ENCODE peak calls at places on chromosome 1, in seven cellular contexts. One of them, this sample, is unnamed.

GRCh38 chr1:15448877-15449462 is 7.6 kb upstream of the CELA2A start:
- DNase-seq in iris pigment epithelial cell: no peak
- DNase-seq in progenitor cell of endocrine pancreas: no peak
- DNase-seq in neural progenitor cell: no peak
- DNase-seq in stimulated activated CD8-positive, alpha-beta memory T cell treated with anti-CD3 and anti-CD28 coated beads, Interleukin-15, amount 100 ng/mL, for 4 hours: no peak
- DNase-seq in HS-5: no peak
- DNase-seq in right cardiac atrium: no peak
- DNase-seq in this sample: no peak

GRCh38 chr1:22132517-22133235 is 10.2 kb downstream of the WNT4 start:
- DNase-seq in HS-5: peak
- DNase-seq in neural progenitor cell: no peak
- DNase-seq in right cardiac atrium: peak
- DNase-seq in progenitor cell of endocrine pancreas: no peak
- DNase-seq in stimulated activated CD8-positive, alpha-beta memory T cell treated with anti-CD3 and anti-CD28 coated beads, Interleukin-15, amount 100 ng/mL, for 4 hours: no peak
- DNase-seq in iris pigment epithelial cell: peak
- DNase-seq in this sample: no peak

GRCh38 chr1:201351617-201352016 is 25.9 kb downstream of the TNNT2 start:
- DNase-seq in iris pigment epithelial cell: no peak
- DNase-seq in neural progenitor cell: no peak
- DNase-seq in progenitor cell of endocrine pancreas: no peak
- DNase-seq in HS-5: no peak
- DNase-seq in stimulated activated CD8-positive, alpha-beta memory T cell treated with anti-CD3 and anti-CD28 coated beads, Interleukin-15, amount 100 ng/mL, for 4 hours: no peak
- DNase-seq in right cardiac atrium: no peak
- DNase-seq in this sample: no peak

GRCh38 chr1:67559222-67559700 is 125.7 kb upstream of the GADD45A start:
- DNase-seq in right cardiac atrium: peak
- DNase-seq in stimulated activated CD8-positive, alpha-beta memory T cell treated with anti-CD3 and anti-CD28 coated beads, Interleukin-15, amount 100 ng/mL, for 4 hours: no peak
- DNase-seq in iris pigment epithelial cell: peak
- DNase-seq in neural progenitor cell: no peak
- DNase-seq in progenitor cell of endocrine pancreas: no peak
- DNase-seq in HS-5: no peak
- DNase-seq in this sample: peak

GRCh38 chr1:168271636-168272035 is 9.0 kb upstream of the TBX19 start:
- DNase-seq in HS-5: no peak
- DNase-seq in stimulated activated CD8-positive, alpha-beta memory T cell treated with anti-CD3 and anti-CD28 coated beads, Interleukin-15, amount 100 ng/mL, for 4 hours: no peak
- DNase-seq in neural progenitor cell: no peak
- DNase-seq in iris pigment epithelial cell: no peak
- DNase-seq in progenitor cell of endocrine pancreas: no peak
- DNase-seq in right cardiac atrium: no peak
- DNase-seq in this sample: no peak

GRCh38 chr1:201021333-201022177 is 2.0 kb downstream of the KIF21B start:
- DNase-seq in progenitor cell of endocrine pancreas: no peak
- DNase-seq in right cardiac atrium: peak
- DNase-seq in stimulated activated CD8-positive, alpha-beta memory T cell treated with anti-CD3 and anti-CD28 coated beads, Interleukin-15, amount 100 ng/mL, for 4 hours: no peak
- DNase-seq in neural progenitor cell: peak
- DNase-seq in iris pigment epithelial cell: no peak
- DNase-seq in HS-5: no peak
- DNase-seq in this sample: no peak

GRCh38 chr1:62294211-62294610 is 25.0 kb downstream of the KANK4 start:
- DNase-seq in neural progenitor cell: peak
- DNase-seq in progenitor cell of endocrine pancreas: no peak
- DNase-seq in stimulated activated CD8-positive, alpha-beta memory T cell treated with anti-CD3 and anti-CD28 coated beads, Interleukin-15, amount 100 ng/mL, for 4 hours: no peak
- DNase-seq in right cardiac atrium: no peak
- DNase-seq in HS-5: no peak
- DNase-seq in iris pigment epithelial cell: no peak
- DNase-seq in this sample: peak

GRCh38 chr1:156511656-156512055 is 11.1 kb upstream of the MEF2D start:
- DNase-seq in HS-5: no peak
- DNase-seq in progenitor cell of endocrine pancreas: no peak
- DNase-seq in neural progenitor cell: no peak
- DNase-seq in right cardiac atrium: no peak
- DNase-seq in iris pigment epithelial cell: peak
- DNase-seq in stimulated activated CD8-positive, alpha-beta memory T cell treated with anti-CD3 and anti-CD28 coated beads, Interleukin-15, amount 100 ng/mL, for 4 hours: no peak
- DNase-seq in this sample: no peak

GRCh38 chr1:9589144-9589718 is 520 bp downstream of the TMEM201 start:
- DNase-seq in stimulated activated CD8-positive, alpha-beta memory T cell treated with anti-CD3 and anti-CD28 coated beads, Interleukin-15, amount 100 ng/mL, for 4 hours: no peak
- DNase-seq in iris pigment epithelial cell: peak
- DNase-seq in neural progenitor cell: peak
- DNase-seq in right cardiac atrium: no peak
- DNase-seq in progenitor cell of endocrine pancreas: no peak
- DNase-seq in HS-5: no peak
- DNase-seq in this sample: no peak

GRCh38 chr1:33055210-33055991 is 18.7 kb upstream of the AK2 start:
- DNase-seq in HS-5: no peak
- DNase-seq in stimulated activated CD8-positive, alpha-beta memory T cell treated with anti-CD3 and anti-CD28 coated beads, Interleukin-15, amount 100 ng/mL, for 4 hours: no peak
- DNase-seq in progenitor cell of endocrine pancreas: peak
- DNase-seq in right cardiac atrium: peak
- DNase-seq in neural progenitor cell: peak
- DNase-seq in iris pigment epithelial cell: peak
- DNase-seq in this sample: peak

GRCh38 chr1:172255223-172255560 is 165.3 kb upstream of the C1orf105 start:
- DNase-seq in progenitor cell of endocrine pancreas: no peak
- DNase-seq in iris pigment epithelial cell: no peak
- DNase-seq in neural progenitor cell: no peak
- DNase-seq in stimulated activated CD8-positive, alpha-beta memory T cell treated with anti-CD3 and anti-CD28 coated beads, Interleukin-15, amount 100 ng/mL, for 4 hours: no peak
- DNase-seq in HS-5: no peak
- DNase-seq in right cardiac atrium: no peak
- DNase-seq in this sample: peak

GRCh38 chr1:222043444-222044292 is 301.8 kb upstream of the DUSP10 start:
- DNase-seq in progenitor cell of endocrine pancreas: no peak
- DNase-seq in neural progenitor cell: peak
- DNase-seq in stimulated activated CD8-positive, alpha-beta memory T cell treated with anti-CD3 and anti-CD28 coated beads, Interleukin-15, amount 100 ng/mL, for 4 hours: no peak
- DNase-seq in iris pigment epithelial cell: peak
- DNase-seq in HS-5: no peak
- DNase-seq in right cardiac atrium: peak
- DNase-seq in this sample: no peak

GRCh38 chr1:113074237-113074636 is 1.2 kb downstream of the LRIG2 start:
- DNase-seq in iris pigment epithelial cell: peak
- DNase-seq in right cardiac atrium: no peak
- DNase-seq in progenitor cell of endocrine pancreas: no peak
- DNase-seq in stimulated activated CD8-positive, alpha-beta memory T cell treated with anti-CD3 and anti-CD28 coated beads, Interleukin-15, amount 100 ng/mL, for 4 hours: no peak
- DNase-seq in HS-5: no peak
- DNase-seq in neural progenitor cell: no peak
- DNase-seq in this sample: peak

GRCh38 chr1:8739377-8739776 is 78.1 kb downstream of the RERE start:
- DNase-seq in right cardiac atrium: no peak
- DNase-seq in HS-5: no peak
- DNase-seq in stimulated activated CD8-positive, alpha-beta memory T cell treated with anti-CD3 and anti-CD28 coated beads, Interleukin-15, amount 100 ng/mL, for 4 hours: no peak
- DNase-seq in iris pigment epithelial cell: no peak
- DNase-seq in progenitor cell of endocrine pancreas: no peak
- DNase-seq in neural progenitor cell: no peak
- DNase-seq in this sample: peak

This sample was measured in GM23338.